ENCODE peak calls at places on chromosomes 3 and 15, in seven cellular contexts. One of them, this sample, is unnamed.

GRCh38 chr3:53346514-53346913 is 829 bp downstream of the DCP1A start:
- DNase-seq in hepatocyte: peak
- DNase-seq in SK-N-MC: no peak
- DNase-seq in RWPE2: no peak
- DNase-seq in psoas muscle: no peak
- DNase-seq in esophagus squamous epithelium: no peak
- DNase-seq in tibial artery: no peak
- DNase-seq in this sample: no peak

GRCh38 chr15:76169013-76169412 is 109.2 kb downstream of the TMEM266 start:
- DNase-seq in RWPE2: no peak
- DNase-seq in psoas muscle: no peak
- DNase-seq in esophagus squamous epithelium: no peak
- DNase-seq in SK-N-MC: no peak
- DNase-seq in tibial artery: no peak
- DNase-seq in hepatocyte: no peak
- DNase-seq in this sample: no peak

GRCh38 chr3:33718595-33718907 is 497 bp upstream of the CLASP2 start:
- DNase-seq in SK-N-MC: no peak
- DNase-seq in hepatocyte: no peak
- DNase-seq in tibial artery: no peak
- DNase-seq in RWPE2: no peak
- DNase-seq in esophagus squamous epithelium: no peak
- DNase-seq in psoas muscle: no peak
- DNase-seq in this sample: no peak

GRCh38 chr3:18111702-18112311 is 313.3 kb downstream of the SATB1 start:
- DNase-seq in tibial artery: no peak
- DNase-seq in hepatocyte: no peak
- DNase-seq in RWPE2: no peak
- DNase-seq in psoas muscle: no peak
- DNase-seq in esophagus squamous epithelium: no peak
- DNase-seq in SK-N-MC: no peak
- DNase-seq in this sample: no peak

GRCh38 chr15:40762919-40763800 is 708 bp upstream of the GCHFR start:
- DNase-seq in RWPE2: peak
- DNase-seq in psoas muscle: peak
- DNase-seq in tibial artery: peak
- DNase-seq in hepatocyte: peak
- DNase-seq in SK-N-MC: no peak
- DNase-seq in esophagus squamous epithelium: no peak
- DNase-seq in this sample: no peak

GRCh38 chr3:188362405-188362831 is 208.5 kb downstream of the LPP start:
- DNase-seq in esophagus squamous epithelium: no peak
- DNase-seq in hepatocyte: peak
- DNase-seq in SK-N-MC: no peak
- DNase-seq in psoas muscle: no peak
- DNase-seq in RWPE2: no peak
- DNase-seq in tibial artery: no peak
- DNase-seq in this sample: peak

GRCh38 chr3:197795200-197795599 is 4.1 kb downstream of the LRCH3 start:
- DNase-seq in hepatocyte: no peak
- DNase-seq in tibial artery: no peak
- DNase-seq in RWPE2: peak
- DNase-seq in psoas muscle: peak
- DNase-seq in esophagus squamous epithelium: no peak
- DNase-seq in SK-N-MC: no peak
- DNase-seq in this sample: no peak

GRCh38 chr3:153043729-153044314 is 118.2 kb upstream of the RAP2B start:
- DNase-seq in RWPE2: no peak
- DNase-seq in psoas muscle: no peak
- DNase-seq in tibial artery: no peak
- DNase-seq in SK-N-MC: no peak
- DNase-seq in esophagus squamous epithelium: no peak
- DNase-seq in hepatocyte: no peak
- DNase-seq in this sample: no peak

GRCh38 chr3:192597511-192597910 is 129.8 kb downstream of the FGF12 start:
- DNase-seq in esophagus squamous epithelium: no peak
- DNase-seq in tibial artery: no peak
- DNase-seq in psoas muscle: no peak
- DNase-seq in SK-N-MC: no peak
- DNase-seq in RWPE2: no peak
- DNase-seq in hepatocyte: peak
- DNase-seq in this sample: peak

GRCh38 chr3:46422617-46423016 is 15.6 kb downstream of the CCRL2 start:
- DNase-seq in esophagus squamous epithelium: no peak
- DNase-seq in psoas muscle: no peak
- DNase-seq in SK-N-MC: no peak
- DNase-seq in hepatocyte: peak
- DNase-seq in RWPE2: peak
- DNase-seq in tibial artery: no peak
- DNase-seq in this sample: no peak

GRCh38 chr3:197495059-197495455 is 60.7 kb downstream of the BDH1 start:
- DNase-seq in tibial artery: no peak
- DNase-seq in esophagus squamous epithelium: no peak
- DNase-seq in SK-N-MC: no peak
- DNase-seq in hepatocyte: no peak
- DNase-seq in RWPE2: no peak
- DNase-seq in psoas muscle: no peak
- DNase-seq in this sample: no peak

GRCh38 chr3:114879059-114880031 is 267.7 kb downstream of the ZBTB20 start:
- DNase-seq in psoas muscle: no peak
- DNase-seq in tibial artery: no peak
- DNase-seq in RWPE2: no peak
- DNase-seq in esophagus squamous epithelium: no peak
- DNase-seq in hepatocyte: no peak
- DNase-seq in SK-N-MC: no peak
- DNase-seq in this sample: no peak

GRCh38 chr15:80142646-80143045 is 10.2 kb upstream of the FAH start:
- DNase-seq in hepatocyte: no peak
- DNase-seq in SK-N-MC: no peak
- DNase-seq in tibial artery: no peak
- DNase-seq in RWPE2: no peak
- DNase-seq in esophagus squamous epithelium: no peak
- DNase-seq in psoas muscle: no peak
- DNase-seq in this sample: no peak

GRCh38 chr3:126261037-126261436 is 80.7 kb upstream of the ALDH1L1 start:
- DNase-seq in esophagus squamous epithelium: no peak
- DNase-seq in tibial artery: peak
- DNase-seq in hepatocyte: peak
- DNase-seq in SK-N-MC: peak
- DNase-seq in RWPE2: no peak
- DNase-seq in psoas muscle: peak
- DNase-seq in this sample: no peak

GRCh38 chr3:60948488-60948887 is 302.8 kb downstream of the FHIT start:
- DNase-seq in tibial artery: no peak
- DNase-seq in RWPE2: no peak
- DNase-seq in psoas muscle: no peak
- DNase-seq in SK-N-MC: no peak
- DNase-seq in esophagus squamous epithelium: no peak
- DNase-seq in hepatocyte: no peak
- DNase-seq in this sample: no peak

GRCh38 chr3:184678317-184679055 is 33.4 kb downstream of the MAGEF1 start:
- DNase-seq in SK-N-MC: no peak
- DNase-seq in tibial artery: no peak
- DNase-seq in psoas muscle: no peak
- DNase-seq in hepatocyte: no peak
- DNase-seq in RWPE2: no peak
- DNase-seq in esophagus squamous epithelium: no peak
- DNase-seq in this sample: no peak

GRCh38 chr15:73258271-73259108 is 110.3 kb downstream of the HCN4 start:
- DNase-seq in SK-N-MC: no peak
- DNase-seq in esophagus squamous epithelium: no peak
- DNase-seq in tibial artery: no peak
- DNase-seq in psoas muscle: no peak
- DNase-seq in RWPE2: no peak
- DNase-seq in hepatocyte: no peak
- DNase-seq in this sample: no peak

GRCh38 chr3:81274671-81275070 is 486.8 kb downstream of the GBE1 start:
- DNase-seq in RWPE2: no peak
- DNase-seq in SK-N-MC: no peak
- DNase-seq in esophagus squamous epithelium: no peak
- DNase-seq in psoas muscle: no peak
- DNase-seq in tibial artery: no peak
- DNase-seq in hepatocyte: no peak
- DNase-seq in this sample: no peak

GRCh38 chr3:167882057-167882667 is 146.6 kb downstream of the SERPINI1 start:
- DNase-seq in esophagus squamous epithelium: no peak
- DNase-seq in hepatocyte: peak
- DNase-seq in psoas muscle: no peak
- DNase-seq in RWPE2: no peak
- DNase-seq in tibial artery: no peak
- DNase-seq in SK-N-MC: peak
- DNase-seq in this sample: no peak

GRCh38 chr3:877001-877400 is 215.8 kb upstream of the CNTN6 start:
- DNase-seq in hepatocyte: no peak
- DNase-seq in tibial artery: no peak
- DNase-seq in RWPE2: no peak
- DNase-seq in esophagus squamous epithelium: no peak
- DNase-seq in psoas muscle: no peak
- DNase-seq in SK-N-MC: no peak
- DNase-seq in this sample: no peak

GRCh38 chr3:12479919-12480425 is 4.3 kb upstream of the TSEN2 start:
- DNase-seq in RWPE2: no peak
- DNase-seq in psoas muscle: no peak
- DNase-seq in hepatocyte: peak
- DNase-seq in SK-N-MC: no peak
- DNase-seq in esophagus squamous epithelium: no peak
- DNase-seq in tibial artery: no peak
- DNase-seq in this sample: no peak

GRCh38 chr15:77369168-77369567 is 50.7 kb downstream of the PEAK1 start:
- DNase-seq in psoas muscle: no peak
- DNase-seq in SK-N-MC: no peak
- DNase-seq in tibial artery: no peak
- DNase-seq in hepatocyte: no peak
- DNase-seq in RWPE2: no peak
- DNase-seq in esophagus squamous epithelium: no peak
- DNase-seq in this sample: no peak

GRCh38 chr3:192930585-192930984 is 12.9 kb upstream of the MB21D2 start:
- DNase-seq in esophagus squamous epithelium: no peak
- DNase-seq in hepatocyte: no peak
- DNase-seq in SK-N-MC: no peak
- DNase-seq in psoas muscle: no peak
- DNase-seq in RWPE2: no peak
- DNase-seq in tibial artery: no peak
- DNase-seq in this sample: no peak

GRCh38 chr3:74377701-74378100 is 236.8 kb downstream of the CNTN3 start:
- DNase-seq in SK-N-MC: no peak
- DNase-seq in hepatocyte: no peak
- DNase-seq in psoas muscle: no peak
- DNase-seq in RWPE2: no peak
- DNase-seq in esophagus squamous epithelium: no peak
- DNase-seq in tibial artery: no peak
- DNase-seq in this sample: no peak

DNA sequence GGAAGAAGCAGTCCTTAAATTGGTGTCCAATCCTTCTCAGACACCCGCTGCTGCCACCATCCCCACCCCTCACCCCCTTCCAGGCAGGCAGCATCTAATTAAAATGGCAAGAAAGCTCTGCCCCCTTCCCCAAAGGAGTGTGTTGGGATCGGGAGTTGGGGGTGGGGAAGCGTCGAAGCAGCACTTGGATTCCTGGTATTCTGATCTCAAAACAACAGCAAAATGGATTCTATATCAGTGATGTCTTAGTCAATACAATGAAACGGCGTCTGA is 1.4 kb downstream of the TNIK start:
- DNase-seq in tibial artery: no peak
- DNase-seq in hepatocyte: no peak
- DNase-seq in esophagus squamous epithelium: no peak
- DNase-seq in RWPE2: no peak
- DNase-seq in SK-N-MC: no peak
- DNase-seq in psoas muscle: no peak
- DNase-seq in this sample: no peak
- H3K4me3 ChIP-seq in tibial artery: peak
- H3K4me3 ChIP-seq in hepatocyte: peak
- H3K4me3 ChIP-seq in esophagus squamous epithelium: peak
- H3K4me3 ChIP-seq in RWPE2: peak
- H3K4me3 ChIP-seq in SK-N-MC: peak
- H3K4me3 ChIP-seq in psoas muscle: peak
- H3K4me3 ChIP-seq in this sample: no peak

DNA sequence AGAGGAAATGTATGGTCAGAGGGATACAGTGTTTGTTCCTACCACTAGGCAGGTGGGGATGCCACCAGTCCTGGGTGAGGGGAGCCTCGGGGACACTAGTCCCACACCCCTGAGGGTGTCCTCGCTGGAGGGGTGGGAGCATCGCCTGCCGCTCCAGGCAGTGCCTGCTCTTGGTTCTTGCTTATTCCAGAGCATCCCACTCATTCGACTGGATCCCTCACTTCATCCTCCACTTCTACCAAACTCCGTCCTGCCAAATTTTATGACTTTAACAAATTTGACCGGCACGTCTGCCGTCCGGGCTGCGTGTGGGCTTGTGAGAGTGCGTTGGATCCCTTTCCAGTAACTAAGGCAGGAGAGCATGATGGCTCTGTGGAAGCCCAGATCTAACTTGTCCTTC is 34.8 kb downstream of the MGLL start:
- DNase-seq in RWPE2: peak
- DNase-seq in SK-N-MC: no peak
- DNase-seq in tibial artery: no peak
- DNase-seq in hepatocyte: no peak
- DNase-seq in esophagus squamous epithelium: no peak
- DNase-seq in psoas muscle: no peak
- DNase-seq in this sample: no peak
- H3K4me3 ChIP-seq in RWPE2: no peak
- H3K4me3 ChIP-seq in SK-N-MC: no peak
- H3K4me3 ChIP-seq in tibial artery: peak
- H3K4me3 ChIP-seq in hepatocyte: no peak
- H3K4me3 ChIP-seq in esophagus squamous epithelium: no peak
- H3K4me3 ChIP-seq in psoas muscle: peak
- H3K4me3 ChIP-seq in this sample: no peak

GRCh38 chr15:37095993-37096877 is 4.1 kb downstream of the MEIS2 start:
- DNase-seq in tibial artery: no peak
- DNase-seq in hepatocyte: peak
- DNase-seq in esophagus squamous epithelium: no peak
- DNase-seq in RWPE2: no peak
- DNase-seq in SK-N-MC: no peak
- DNase-seq in psoas muscle: no peak
- DNase-seq in this sample: no peak
- H3K4me3 ChIP-seq in tibial artery: peak
- H3K4me3 ChIP-seq in hepatocyte: peak
- H3K4me3 ChIP-seq in esophagus squamous epithelium: peak
- H3K4me3 ChIP-seq in RWPE2: peak
- H3K4me3 ChIP-seq in SK-N-MC: peak
- H3K4me3 ChIP-seq in psoas muscle: peak
- H3K4me3 ChIP-seq in this sample: no peak

DNA sequence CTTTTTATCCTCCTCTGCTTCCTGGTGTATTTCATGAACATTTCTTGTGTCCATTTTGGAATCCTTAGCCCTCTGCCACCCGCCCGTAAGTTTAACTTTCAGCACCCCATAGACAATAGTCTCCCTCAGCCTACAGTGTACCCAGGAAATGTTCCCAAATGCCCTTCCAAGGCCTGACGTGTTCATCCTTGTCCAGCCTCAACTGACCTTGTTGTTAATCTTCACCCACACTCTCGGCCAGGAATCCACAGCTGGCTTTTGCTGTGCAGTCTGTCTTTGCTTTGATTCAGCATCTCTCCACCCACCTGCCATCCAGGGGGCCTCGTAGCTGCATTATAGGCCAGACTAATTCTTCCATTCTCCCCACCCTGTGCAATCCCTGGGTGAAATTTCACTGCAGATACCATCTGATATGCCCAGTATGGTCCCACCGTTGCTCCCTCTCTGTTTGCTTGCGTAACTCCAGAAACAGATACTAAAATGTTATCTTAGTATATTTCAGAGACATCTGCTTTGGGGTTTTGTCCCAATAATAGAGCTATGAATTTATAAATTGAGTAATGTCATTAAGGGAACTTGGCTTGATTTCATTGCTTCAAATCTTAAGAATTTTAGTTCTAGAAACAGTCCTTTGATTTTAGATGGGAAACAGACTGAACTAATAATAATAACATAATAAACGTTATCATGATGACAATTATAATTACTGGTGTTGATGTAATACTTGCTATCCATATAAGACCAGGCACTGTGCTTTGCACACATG is 16.6 kb downstream of the GUCA1C start:
- DNase-seq in tibial artery: no peak
- DNase-seq in hepatocyte: no peak
- DNase-seq in esophagus squamous epithelium: no peak
- DNase-seq in SK-N-MC: no peak
- DNase-seq in RWPE2: no peak
- DNase-seq in psoas muscle: no peak
- DNase-seq in this sample: no peak
- H3K4me3 ChIP-seq in tibial artery: no peak
- H3K4me3 ChIP-seq in hepatocyte: no peak
- H3K4me3 ChIP-seq in esophagus squamous epithelium: no peak
- H3K4me3 ChIP-seq in SK-N-MC: no peak
- H3K4me3 ChIP-seq in RWPE2: no peak
- H3K4me3 ChIP-seq in psoas muscle: no peak
- H3K4me3 ChIP-seq in this sample: no peak

This sample was measured in LNCaP clone FGC.